ENCODE peak calls at places on chromosomes 6 and 20, in six cellular contexts. O is A549, A is fibroblast of mammary gland, Y is tibial artery, I is uterus, J is fibroblast of lung. P is an unnamed sample.

GRCh38 chr6:168150551-168151444 is 71.8 kb upstream of the FRMD1 start:
- DNase-seq in O (no peak), A (no peak), Y (peak), J (no peak), I (peak), P (peak)

GRCh38 chr6:141513830-141514229 is 618.9 kb upstream of the GJE1 start:
- DNase-seq in O (no peak), A (peak), I (no peak), Y (no peak), J (no peak), P (peak)

GRCh38 chr6:147947521-147947920 is 395.1 kb upstream of the SASH1 start:
- DNase-seq in O (no peak), I (peak), Y (no peak), J (peak), A (peak), P (peak)

GRCh38 chr6:31586596-31586995 is 519 bp downstream of the LST1 start:
- DNase-seq in I (no peak), Y (no peak), A (no peak), J (no peak), O (no peak), P (no peak)

GRCh38 chr6:4398806-4399205 is 263.4 kb upstream of the ECI2 start:
- DNase-seq in A (no peak), J (no peak), I (no peak), Y (no peak), O (no peak), P (no peak)

GRCh38 chr6:20554326-20554725 is 20.1 kb downstream of the CDKAL1 start:
- DNase-seq in Y (no peak), J (no peak), A (peak), I (no peak), O (no peak), P (peak)

GRCh38 chr6:116329156-116329555 is 41.6 kb upstream of the DSE start:
- DNase-seq in O (no peak), I (no peak), Y (no peak), J (no peak), A (no peak), P (peak)

GRCh38 chr6:13729891-13730290 is 18.3 kb upstream of the RANBP9 start:
- DNase-seq in A (peak), I (no peak), J (peak), O (no peak), Y (no peak), P (peak)

GRCh38 chr6:83221886-83222479 is 28.8 kb downstream of the RWDD2A start:
- DNase-seq in A (peak), I (no peak), O (no peak), J (peak), Y (no peak), P (peak)

GRCh38 chr20:63704749-63705117 is 3.0 kb downstream of the ARFRP1 start:
- DNase-seq in Y (peak), J (no peak), A (no peak), I (no peak), O (no peak), P (no peak)

GRCh38 chr6:116139917-116140316 is 14.0 kb upstream of the COL10A1 start:
- DNase-seq in I (no peak), A (no peak), O (no peak), J (no peak), Y (no peak), P (no peak)

GRCh38 chr20:4681971-4682370 is 39.7 kb upstream of the PRND start:
- DNase-seq in A (peak), Y (no peak), I (peak), J (peak), O (no peak), P (peak)

GRCh38 chr20:49320460-49320859 is 42.6 kb upstream of the ZNFX1 start:
- DNase-seq in I (no peak), A (peak), Y (no peak), O (peak), J (peak), P (peak)

GRCh38 chr6:3359973-3360726 is 96.7 kb downstream of the SLC22A23 start:
- DNase-seq in J (no peak), I (no peak), O (peak), A (no peak), Y (no peak), P (no peak)

GRCh38 chr20:18686696-18687095 is 98.8 kb downstream of the DTD1 start:
- DNase-seq in I (no peak), O (no peak), Y (no peak), A (no peak), J (no peak), P (no peak)

GRCh38 chr20:24478584-24478983 is 9.2 kb downstream of the SYNDIG1 start:
- DNase-seq in J (no peak), I (no peak), A (no peak), O (no peak), Y (no peak), P (no peak)
- H3K4me3 ChIP-seq in J (no peak), I (no peak), A (no peak), O (no peak), Y (no peak), P (no peak)

GRCh38 chr20:10357061-10357708 is 76.8 kb downstream of the MKKS start:
- DNase-seq in Y (no peak), I (no peak), A (peak), O (no peak), J (peak), P (no peak)

GRCh38 chr20:10360878-10361277 is 73.1 kb downstream of the MKKS start:
- DNase-seq in J (peak), A (no peak), O (no peak), I (no peak), Y (no peak), P (no peak)

GRCh38 chr20:10356628-10357027 is 77.4 kb downstream of the MKKS start:
- DNase-seq in J (peak), I (no peak), Y (no peak), O (no peak), A (no peak), P (no peak)

GRCh38 chr20:10359621-10360040 is 74.4 kb downstream of the MKKS start:
- DNase-seq in A (no peak), J (peak), I (no peak), Y (no peak), O (no peak), P (peak)

GRCh38 chr20:10357974-10358373 is 76.0 kb downstream of the MKKS start:
- DNase-seq in I (no peak), Y (no peak), A (peak), J (no peak), O (no peak), P (peak)
- TF ChIP-seq CTCF in I (no peak), Y (peak), A (peak), J (peak), O (peak), P (peak)

GRCh38 chr6:158853072-158853871 is 34.1 kb upstream of the EZR start:
- DNase-seq in A (peak), O (peak), J (peak), I (peak), Y (no peak), P (peak)
- H3K4me3 ChIP-seq in A (no peak), O (peak), J (no peak), I (no peak), Y (no peak), P (no peak)

DNA sequence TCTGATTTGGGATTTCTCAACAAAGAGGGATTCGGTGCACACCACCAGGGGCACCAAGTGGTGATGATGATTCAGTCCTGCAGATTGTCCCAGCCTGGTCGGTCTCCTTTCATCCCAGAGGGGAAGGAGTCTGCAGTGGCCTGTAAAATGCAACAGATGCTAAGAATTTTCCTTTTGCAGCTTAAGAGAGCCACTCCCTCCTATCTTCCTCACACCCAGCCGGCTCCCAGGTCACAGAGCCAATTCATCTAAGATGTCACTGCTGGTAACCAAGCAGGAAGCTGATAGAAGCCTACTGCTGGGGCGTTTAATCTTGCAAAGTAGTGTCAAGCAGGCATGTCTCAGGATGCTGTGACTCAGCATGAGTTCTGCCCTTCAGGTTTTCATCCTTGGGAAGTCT is 203.8 kb upstream of the LRFN2 start:
- DNase-seq in A (no peak), J (no peak), Y (no peak), I (no peak), O (no peak), P (no peak)
- TF ChIP-seq CTCF in A (no peak), J (no peak), Y (no peak), I (no peak), O (no peak), P (no peak)

GRCh38 chr20:59749293-59749680 is 144.9 kb downstream of the PHACTR3 start:
- DNase-seq in I (no peak), O (no peak), J (peak), A (peak), Y (no peak), P (peak)
- H3K4me3 ChIP-seq in I (no peak), O (no peak), J (no peak), A (no peak), Y (no peak), P (no peak)

GRCh38 chr6:113854531-113855499 is 2.3 kb upstream of the MARCKS start:
- DNase-seq in O (peak), J (peak), A (peak), Y (peak), I (peak), P (peak)
- TF ChIP-seq CTCF in O (peak), J (peak), A (no peak), Y (no peak), I (no peak), P (no peak)

DNA sequence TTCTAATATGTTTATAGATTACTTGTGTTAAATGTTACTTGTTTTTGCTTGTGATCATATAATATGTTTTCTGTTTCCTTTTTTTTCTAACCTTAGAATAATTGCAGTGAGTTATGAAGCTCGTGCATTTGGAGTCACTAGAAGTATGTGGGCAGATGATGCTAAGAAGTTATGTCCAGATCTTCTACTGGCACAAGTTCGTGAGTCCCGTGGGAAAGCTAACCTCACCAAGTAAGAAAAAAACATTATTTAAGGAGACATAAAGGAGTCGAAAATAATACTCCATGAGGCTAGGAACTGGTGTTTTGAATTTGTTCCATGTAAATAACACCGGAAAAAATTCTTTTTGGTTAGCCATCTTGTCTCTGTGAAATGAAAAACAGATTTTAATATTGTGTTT is 6.9 kb downstream of the POLH start:
- DNase-seq in I (no peak), O (no peak), Y (no peak), A (peak), J (no peak), P (no peak)
- H3K4me3 ChIP-seq in I (no peak), O (no peak), Y (no peak), A (no peak), J (no peak), P (no peak)

GRCh38 chr6:121680058-121680457 is 244.6 kb downstream of the GJA1 start:
- DNase-seq in A (no peak), J (no peak), Y (no peak), O (no peak), I (no peak), P (peak)
- TF ChIP-seq CTCF in A (no peak), J (no peak), Y (no peak), O (no peak), I (no peak), P (no peak)

GRCh38 chr6:47256361-47256760 is 53.3 kb downstream of the TNFRSF21 start:
- DNase-seq in I (no peak), O (no peak), Y (no peak), J (peak), A (peak), P (peak)
- H3K4me3 ChIP-seq in I (no peak), O (no peak), Y (no peak), J (no peak), A (no peak), P (no peak)